ENCODE peak calls at places on chromosomes 13 and 19, in seven cellular contexts. Q, K, A, C, N, L and F are unnamed samples.

GRCh38 chr19:19170053-19170945 is at the start of gene MEF2B:
- DNase-seq in Q (no peak), K (peak; percentile 61), A (peak; percentile 58), C (no peak), N (peak; percentile 91), L (peak; percentile 55), F (peak; percentile 65)

GRCh38 chr19:28874742-28875141 is 338.2 kb downstream of the UQCRFS1 start:
- DNase-seq in Q (no peak), K (no peak), A (no peak), C (no peak), N (no peak), L (no peak), F (no peak)

GRCh38 chr13:69331245-69331644 is 776.4 kb upstream of the ATXN8OS start:
- DNase-seq in Q (no peak), K (no peak), A (no peak), C (peak; percentile 3), N (no peak), L (no peak), F (no peak)

GRCh38 chr19:42066075-42066754 is 3.8 kb downstream of the GRIK5 start:
- DNase-seq in Q (no peak), K (no peak), A (peak; percentile 27), C (peak; percentile 80), N (no peak), L (peak; percentile 40), F (no peak)

GRCh38 chr19:55685776-55686175 is 10.8 kb downstream of the EPN1 start:
- DNase-seq in Q (no peak), K (no peak), A (no peak), C (no peak), N (no peak), L (no peak), F (no peak)

GRCh38 chr13:113121928-113122420 is 625 bp upstream of the F10 start:
- DNase-seq in Q (no peak), K (no peak), A (no peak), C (no peak), N (peak; percentile 80), L (no peak), F (no peak)

GRCh38 chr19:55493052-55493649 is 4.9 kb downstream of the SSC5D start:
- DNase-seq in Q (no peak), K (no peak), A (peak; percentile 44), C (no peak), N (no peak), L (no peak), F (no peak)

GRCh38 chr13:105665284-105665683 is 870.2 kb downstream of the EFNB2 start:
- DNase-seq in Q (no peak), K (no peak), A (peak; percentile 19), C (peak; percentile 16), N (no peak), L (peak; percentile 11), F (no peak)

GRCh38 chr13:80753951-80754350 is 413.0 kb upstream of the SPRY2 start:
- DNase-seq in Q (peak; percentile 87), K (no peak), A (no peak), C (no peak), N (no peak), L (no peak), F (no peak)

GRCh38 chr19:4177146-4177545 is 5.2 kb downstream of the SIRT6 start:
- DNase-seq in Q (no peak), K (no peak), A (no peak), C (no peak), N (no peak), L (no peak), F (no peak)